ENCODE peak calls at places on chromosome 9, in five cellular contexts. H is GM23338, P is fibroblast of lung, U is astrocyte, B is H1. I is an unnamed sample.

GRCh38 chr9:107698779-107699564 is 209.4 kb upstream of the KLF4 start:
- DNase-seq in H (no peak), P (no peak), U (no peak), B (no peak), I (no peak)

GRCh38 chr9:136634904-136635303 is 27.8 kb upstream of the EGFL7 start:
- DNase-seq in H (no peak), P (no peak), U (no peak), B (no peak), I (no peak)

GRCh38 chr9:5876711-5877110 is 14.0 kb upstream of the MLANA start:
- DNase-seq in H (peak; percentile 54), P (no peak), U (no peak), B (no peak), I (peak; percentile 30)

GRCh38 chr9:132541966-132542830 is 40.2 kb upstream of the BARHL1 start:
- DNase-seq in H (no peak), P (no peak), U (no peak), B (no peak), I (no peak)

GRCh38 chr9:6433405-6433804 is 20.4 kb downstream of the UHRF2 start:
- DNase-seq in H (no peak), P (peak; percentile 28), U (peak; percentile 73), B (no peak), I (peak; percentile 56)

GRCh38 chr9:93012998-93013855 is 45.3 kb upstream of the SUSD3 start:
- DNase-seq in H (no peak), P (no peak), U (no peak), B (no peak), I (no peak)

GRCh38 chr9:25742241-25742640 is 64.0 kb upstream of the TUSC1 start:
- DNase-seq in H (no peak), P (no peak), U (no peak), B (no peak), I (no peak)

GRCh38 chr9:114583371-114583770 is 4.2 kb upstream of the ATP6V1G1 start:
- DNase-seq in H (peak; percentile 88), P (no peak), U (no peak), B (peak; percentile 44), I (no peak)

GRCh38 chr9:92726348-92726747 is 38.3 kb downstream of the BICD2 start:
- DNase-seq in H (no peak), P (no peak), U (no peak), B (no peak), I (no peak)

GRCh38 chr9:114203410-114204140 is 48.2 kb downstream of the COL27A1 start:
- DNase-seq in H (no peak), P (no peak), U (peak; percentile 29), B (no peak), I (peak; percentile 65)

GRCh38 chr9:108039012-108039411 is 549.4 kb upstream of the KLF4 start:
- DNase-seq in H (no peak), P (no peak), U (no peak), B (no peak), I (no peak)

GRCh38 chr9:2493578-2493977 is 128.0 kb upstream of the VLDLR start:
- DNase-seq in H (no peak), P (peak; percentile 9), U (no peak), B (no peak), I (no peak)

GRCh38 chr9:4139201-4139600 is 160.7 kb downstream of the GLIS3 start:
- DNase-seq in H (no peak), P (no peak), U (no peak), B (no peak), I (no peak)

GRCh38 chr9:137156567-137157375 is 13.1 kb downstream of the LRRC26 start:
- DNase-seq in H (peak; percentile 89), P (peak; percentile 44), U (no peak), B (no peak), I (no peak)

GRCh38 chr9:96071245-96072124 is 196.0 kb downstream of the ERCC6L2 start:
- DNase-seq in H (peak; percentile 71), P (peak; percentile 62), U (peak; percentile 4), B (no peak), I (peak; percentile 17)

GRCh38 chr9:125932012-125932411 is 184.8 kb downstream of the PBX3 start:
- DNase-seq in H (no peak), P (peak; percentile 97), U (peak; percentile 99), B (no peak), I (peak; percentile 99)

GRCh38 chr9:21994996-21995651 is 533 bp downstream of the CDKN2B-AS1 start:
- DNase-seq in H (peak; percentile 91), P (peak; percentile 68), U (peak; percentile 63), B (no peak), I (peak; percentile 80)

GRCh38 chr9:42396318-42396717 is 212.9 kb downstream of the SPATA31A6 start:
- DNase-seq in H (no peak), P (no peak), U (no peak), B (no peak), I (no peak)

GRCh38 chr9:124283232-124283814 is 25.6 kb downstream of the NEK6 start:
- DNase-seq in H (no peak), P (no peak), U (no peak), B (no peak), I (no peak)
- H4K20me1 ChIP-seq in H (peaks cover 5% of the 10 kb centered on the region), P (no peaks in the 10 kb centered on the region), U (peaks cover 63% of the 10 kb centered on the region), B (peaks cover 7% of the 10 kb centered on the region), I (peaks cover 3% of the 10 kb centered on the region)

GRCh38 chr9:89999176-89999533 is 394.3 kb downstream of the GADD45G start:
- DNase-seq in H (no peak), P (no peak), U (no peak), B (no peak), I (peak; percentile 66)
- H3K4me1 ChIP-seq in H (peaks cover 10% of the 10 kb centered on the region), P (peaks cover 7% of the 10 kb centered on the region), U (peaks cover 9% of the 10 kb centered on the region), B (peaks cover 2% of the 10 kb centered on the region), I (peaks cover 12% of the 10 kb centered on the region)

GRCh38 chr9:79621916-79622575 is 50.3 kb downstream of the TLE4 start:
- DNase-seq in H (peak; percentile 71), P (no peak), U (no peak), B (no peak), I (no peak)
- H4K20me1 ChIP-seq in H (peaks cover 5% of the 10 kb centered on the region), P (no peaks in the 10 kb centered on the region), U (peaks cover 54% of the 10 kb centered on the region), B (peaks cover 6% of the 10 kb centered on the region), I (no peaks in the 10 kb centered on the region)

DNA sequence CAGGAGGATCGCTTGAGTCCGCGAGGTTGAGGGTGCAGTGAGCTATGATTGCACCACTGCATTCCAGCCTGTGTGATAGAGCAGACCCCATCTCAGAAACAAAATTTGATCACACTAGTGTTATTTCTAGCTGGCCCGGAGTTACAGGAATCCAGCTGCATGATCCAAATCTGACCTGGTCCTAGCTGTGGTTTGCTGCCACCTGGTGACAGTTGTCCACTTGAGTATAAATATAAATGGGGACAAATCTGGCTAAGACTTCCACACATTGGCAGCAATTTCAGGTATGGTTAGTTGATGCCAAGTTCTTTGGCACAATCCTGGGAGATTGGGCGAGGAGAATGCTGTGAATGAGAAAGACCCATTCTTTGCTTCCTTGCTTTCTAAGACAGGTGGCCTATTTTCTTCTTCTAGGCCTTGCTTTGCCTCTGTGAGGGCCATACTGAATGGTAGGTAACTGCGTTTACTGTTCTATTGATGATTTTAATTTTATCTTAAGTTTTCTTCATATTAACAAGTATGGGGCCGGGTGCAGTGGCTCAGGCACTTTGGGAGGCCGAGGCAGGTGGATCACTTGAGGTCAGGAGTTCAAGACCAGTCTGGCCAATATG is 35.4 kb downstream of the UBE2R2 start:
- DNase-seq in H (peak; percentile 66), P (peak; percentile 52), U (no peak), B (peak; percentile 5), I (peak; percentile 41)
- H3K4me1 ChIP-seq in H (peaks cover 13% of the 10 kb centered on the region), P (no peaks in the 10 kb centered on the region), U (peaks cover 4% of the 10 kb centered on the region), B (peaks cover 6% of the 10 kb centered on the region), I (no peaks in the 10 kb centered on the region)

DNA sequence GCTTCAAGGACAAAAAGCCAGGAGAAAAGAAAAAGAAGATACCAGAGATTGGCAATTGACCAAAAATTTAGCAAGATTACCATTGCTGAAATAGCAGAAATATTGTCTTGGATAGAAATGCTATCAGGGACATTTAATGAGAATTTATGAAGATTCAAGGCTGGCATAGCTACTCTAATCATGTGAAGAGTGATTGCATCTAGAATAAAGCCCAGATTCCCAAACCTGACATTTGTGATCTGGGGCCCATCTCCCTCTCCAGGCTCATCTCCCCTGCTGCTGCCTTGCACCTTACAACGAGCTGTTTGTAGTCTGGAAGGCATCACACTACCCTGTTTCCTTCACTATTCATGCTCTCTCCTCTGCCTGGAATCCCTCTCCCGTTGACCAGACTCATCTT is 114.5 kb downstream of the C9orf152 start:
- DNase-seq in H (no peak), P (no peak), U (no peak), B (no peak), I (no peak)
- H4K20me1 ChIP-seq in H (peaks cover 10% of the 10 kb centered on the region), P (peaks cover 3% of the 10 kb centered on the region), U (peaks cover 81% of the 10 kb centered on the region), B (peaks cover 9% of the 10 kb centered on the region), I (peaks cover 9% of the 10 kb centered on the region)

DNA sequence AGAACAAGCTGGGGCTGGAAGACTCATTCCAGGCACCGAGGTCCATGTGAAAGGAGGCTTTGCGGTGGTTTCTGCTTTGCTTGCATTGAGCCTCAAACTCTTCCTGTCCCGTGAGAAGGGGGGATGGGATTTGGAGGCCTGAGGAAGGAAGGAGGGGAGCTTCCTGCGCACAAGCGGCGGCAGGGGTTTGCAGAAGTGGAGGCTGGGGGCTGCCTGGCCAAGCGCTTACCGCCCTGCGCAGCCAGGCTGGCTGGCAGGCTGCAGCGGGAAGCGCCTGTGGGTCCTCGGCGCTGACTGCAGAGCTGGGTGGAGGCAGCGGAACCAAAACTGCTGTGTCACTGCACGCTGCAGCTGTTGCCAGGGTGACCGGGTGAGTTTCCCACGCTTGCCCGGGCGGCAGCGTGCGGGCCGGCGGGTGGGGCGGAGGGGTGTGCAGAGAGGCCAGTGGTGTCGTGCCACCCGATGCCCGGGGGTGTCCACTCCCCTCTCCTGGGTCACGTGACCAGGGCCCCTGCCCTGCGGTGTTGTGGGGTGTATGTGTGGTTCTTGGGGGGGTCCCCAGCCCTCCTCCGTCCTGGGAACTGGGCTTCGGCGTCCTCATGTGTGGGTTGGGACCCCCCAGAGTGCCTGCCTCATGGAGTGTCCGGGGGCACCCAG is 81.0 kb downstream of the RXRA start:
- DNase-seq in H (peak; percentile 57), P (peak; percentile 88), U (peak; percentile 85), B (no peak), I (peak; percentile 90)
- H3K4me1 ChIP-seq in H (no peaks in the 10 kb centered on the region), P (peaks cover 33% of the 10 kb centered on the region), U (peaks cover 36% of the 10 kb centered on the region), B (no peaks in the 10 kb centered on the region), I (peaks cover 38% of the 10 kb centered on the region)

DNA sequence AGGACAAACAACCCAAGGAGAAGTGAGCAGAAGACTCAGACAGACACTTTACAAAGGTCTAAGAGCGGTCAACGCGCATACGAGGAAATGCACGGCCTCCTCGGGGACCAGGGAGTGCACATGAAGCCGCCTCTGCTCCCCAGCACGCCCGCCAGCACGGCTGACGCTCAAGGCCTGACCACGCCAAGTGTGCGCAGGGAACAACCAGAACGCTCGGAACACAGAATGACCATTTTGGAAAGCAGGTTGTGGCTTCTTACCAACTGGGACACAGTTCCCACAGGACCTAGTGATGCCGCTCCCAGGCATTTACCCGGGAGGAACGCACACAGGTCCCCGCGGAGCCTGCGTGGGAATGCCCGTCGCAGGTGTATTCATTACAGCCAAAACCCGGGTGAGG is 191.5 kb upstream of the PPP1R26 start:
- DNase-seq in H (no peak), P (no peak), U (no peak), B (no peak), I (no peak)
- H4K20me1 ChIP-seq in H (no peaks in the 10 kb centered on the region), P (no peaks in the 10 kb centered on the region), U (no peaks in the 10 kb centered on the region), B (no peaks in the 10 kb centered on the region), I (no peaks in the 10 kb centered on the region)